ENCODE peak calls at places on chromosomes 16 and 17, in four cellular contexts. K is GM19239, J is right lobe of liver, O is tibial nerve. D is an unnamed sample.

GRCh38 chr17:75616521-75617122 is 16.6 kb upstream of the SMIM5 start:
- DNase-seq in K (no peak), J (no peak), O (no peak), D (no peak)

GRCh38 chr16:69890891-69891282 is 60.2 kb upstream of the CLEC18A start:
- DNase-seq in K (no peak), J (no peak), O (no peak), D (no peak)

GRCh38 chr16:27547134-27547533 is 2.6 kb downstream of the GTF3C1 start:
- DNase-seq in K (no peak), J (no peak), O (no peak), D (no peak)

GRCh38 chr16:86882586-86883280 is 304.4 kb downstream of the FOXL1 start:
- DNase-seq in K (no peak), J (no peak), O (no peak), D (no peak)

GRCh38 chr16:57435838-57436237 is 11.3 kb downstream of the CIAPIN1 start:
- DNase-seq in K (no peak), J (no peak), O (no peak), D (no peak)

GRCh38 chr16:70808371-70808770 is 7.4 kb upstream of the VAC14 start:
- DNase-seq in K (no peak), J (no peak), O (no peak), D (no peak)

GRCh38 chr16:67919618-67920210 is 11.9 kb downstream of the CTRL start:
- DNase-seq in K (no peak), J (no peak), O (no peak), D (no peak)

GRCh38 chr17:34606721-34607120 is 27.3 kb downstream of the TMEM132E start:
- DNase-seq in K (no peak), J (no peak), O (no peak), D (no peak)

GRCh38 chr17:3049705-3050295 is 13.6 kb downstream of the OR1D5 start:
- DNase-seq in K (no peak), J (no peak), O (no peak), D (no peak)